ENCODE peak calls at places on chromosome 20, in seven cellular contexts. Z is pancreas, J is BJ, B is HepG2, D is right cardiac atrium, I is kidney, O is tibial artery. X is an unnamed sample.

GRCh38 chr20:9903048-9903651 is 64.3 kb upstream of the PAK5 start:
- DNase-seq in Z (no peak), J (no peak), B (peak), D (no peak), I (no peak), O (no peak), X (no peak)

GRCh38 chr20:28562510-28562898 is 2695.0 kb upstream of the DEFB115 start:
- DNase-seq in Z (no peak), J (peak), B (no peak), D (no peak), I (no peak), O (no peak), X (peak)

GRCh38 chr20:6993526-6993925 is 226.0 kb downstream of the BMP2 start:
- DNase-seq in Z (no peak), J (no peak), B (no peak), D (no peak), I (no peak), O (no peak), X (no peak)

GRCh38 chr20:32737371-32738223 is 5.7 kb downstream of the COMMD7 start:
- DNase-seq in Z (no peak), J (peak), B (no peak), D (no peak), I (no peak), O (no peak), X (no peak)

GRCh38 chr20:37353285-37353849 is 7.4 kb downstream of the SRC start:
- DNase-seq in Z (no peak), J (no peak), B (no peak), D (no peak), I (no peak), O (no peak), X (no peak)

GRCh38 chr20:54624701-54625472 is 149.5 kb downstream of the DOK5 start:
- DNase-seq in Z (no peak), J (no peak), B (no peak), D (no peak), I (no peak), O (no peak), X (no peak)

GRCh38 chr20:13995086-13995665 is at the start of gene MACROD2:
- DNase-seq in Z (peak), J (peak), B (peak), D (peak), I (peak), O (peak), X (peak)

GRCh38 chr20:37220796-37221195 is 40.8 kb downstream of the GHRH start:
- DNase-seq in Z (no peak), J (peak), B (no peak), D (no peak), I (no peak), O (no peak), X (peak)

GRCh38 chr20:44776977-44777376 is 31.3 kb downstream of the KCNK15 start:
- DNase-seq in Z (no peak), J (no peak), B (peak), D (no peak), I (no peak), O (no peak), X (no peak)

GRCh38 chr20:4161447-4162251 is 146.3 kb upstream of the RNF24 start:
- DNase-seq in Z (peak), J (no peak), B (peak), D (no peak), I (peak), O (no peak), X (no peak)

GRCh38 chr20:35568645-35569044 is 26.8 kb downstream of the ERGIC3 start:
- DNase-seq in Z (no peak), J (no peak), B (peak), D (no peak), I (no peak), O (no peak), X (no peak)

GRCh38 chr20:8127553-8128255 is 4.4 kb upstream of the PLCB1 start:
- DNase-seq in Z (no peak), J (no peak), B (no peak), D (no peak), I (no peak), O (no peak), X (no peak)

GRCh38 chr20:62555642-62556420 is 80.0 kb upstream of the GATA5 start:
- DNase-seq in Z (no peak), J (no peak), B (peak), D (no peak), I (no peak), O (no peak), X (no peak)
- H3K4me3 ChIP-seq in Z (no peak), J (no peak), B (no peak), D (no peak), I (no peak), O (no peak), X (no peak)

GRCh38 chr20:348972-349841 is 2.3 kb downstream of the NRSN2 start:
- DNase-seq in Z (no peak), J (no peak), B (no peak), D (peak), I (no peak), O (no peak), X (no peak)
- H3K4me3 ChIP-seq in Z (no peak), J (no peak), B (no peak), D (no peak), I (peak), O (no peak), X (no peak)

DNA sequence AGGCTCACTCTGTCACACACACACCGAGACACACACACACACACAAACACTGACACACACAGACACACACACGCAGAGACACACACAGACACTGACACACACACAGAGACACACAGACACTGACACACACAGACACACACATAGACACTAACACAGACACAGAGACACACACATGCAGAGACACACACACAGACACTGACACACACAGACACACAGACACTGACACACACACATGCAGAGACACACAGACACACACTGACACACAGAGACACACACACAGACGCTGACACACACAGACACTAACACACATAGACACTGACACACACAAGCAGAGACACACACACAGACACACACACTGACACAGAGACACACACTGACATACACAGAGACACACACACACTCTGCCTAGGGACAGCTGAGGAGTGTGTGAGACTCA is 14.3 kb upstream of the ABHD16B start:
- DNase-seq in Z (no peak), J (no peak), B (no peak), D (no peak), I (no peak), O (no peak), X (no peak)
- H3K4me3 ChIP-seq in Z (no peak), J (no peak), B (peak), D (no peak), I (peak), O (no peak), X (no peak)

GRCh38 chr20:50655325-50655880 is 35.9 kb downstream of the RIPOR3 start:
- DNase-seq in Z (no peak), J (peak), B (no peak), D (peak), I (no peak), O (peak), X (peak)
- H3K4me3 ChIP-seq in Z (no peak), J (peak), B (no peak), D (no peak), I (no peak), O (peak), X (peak)

DNA sequence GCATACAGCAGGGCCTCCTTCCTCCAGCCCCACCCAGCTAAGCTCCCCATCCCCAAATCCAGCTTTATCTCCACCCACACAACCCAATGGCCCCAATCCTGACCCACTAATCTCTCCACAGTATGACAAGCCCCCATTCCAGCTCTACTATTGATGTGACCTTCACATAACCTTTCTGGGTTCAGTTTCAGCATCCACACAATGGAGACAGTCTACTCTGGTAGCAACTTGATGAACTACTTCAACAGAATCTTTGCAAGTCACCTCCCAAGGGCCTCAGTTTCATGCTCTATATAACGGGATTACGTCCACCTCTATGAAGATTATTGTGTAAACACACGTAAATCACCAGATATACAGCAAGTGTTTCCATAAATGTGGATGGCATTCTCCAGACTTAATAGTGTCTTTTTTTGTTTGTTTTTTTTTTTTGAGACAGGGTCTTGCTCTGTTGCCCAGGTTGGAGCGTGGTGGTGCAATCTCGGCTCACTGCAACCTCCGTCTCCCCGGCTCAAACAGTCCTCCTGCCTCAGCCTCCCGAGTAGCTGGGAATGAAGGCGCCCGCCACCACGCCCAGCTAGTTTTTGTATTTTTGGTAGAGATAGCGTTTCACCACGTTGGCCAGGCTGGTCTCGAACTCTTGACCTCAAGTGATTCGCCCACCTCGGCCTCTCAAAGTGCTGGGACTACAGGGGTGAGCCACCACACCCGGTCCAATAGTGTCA is 1.4 kb downstream of the AHCY start:
- DNase-seq in Z (no peak), J (no peak), B (no peak), D (no peak), I (no peak), O (no peak), X (no peak)
- H3K4me3 ChIP-seq in Z (peak), J (peak), B (peak), D (peak), I (peak), O (peak), X (peak)

DNA sequence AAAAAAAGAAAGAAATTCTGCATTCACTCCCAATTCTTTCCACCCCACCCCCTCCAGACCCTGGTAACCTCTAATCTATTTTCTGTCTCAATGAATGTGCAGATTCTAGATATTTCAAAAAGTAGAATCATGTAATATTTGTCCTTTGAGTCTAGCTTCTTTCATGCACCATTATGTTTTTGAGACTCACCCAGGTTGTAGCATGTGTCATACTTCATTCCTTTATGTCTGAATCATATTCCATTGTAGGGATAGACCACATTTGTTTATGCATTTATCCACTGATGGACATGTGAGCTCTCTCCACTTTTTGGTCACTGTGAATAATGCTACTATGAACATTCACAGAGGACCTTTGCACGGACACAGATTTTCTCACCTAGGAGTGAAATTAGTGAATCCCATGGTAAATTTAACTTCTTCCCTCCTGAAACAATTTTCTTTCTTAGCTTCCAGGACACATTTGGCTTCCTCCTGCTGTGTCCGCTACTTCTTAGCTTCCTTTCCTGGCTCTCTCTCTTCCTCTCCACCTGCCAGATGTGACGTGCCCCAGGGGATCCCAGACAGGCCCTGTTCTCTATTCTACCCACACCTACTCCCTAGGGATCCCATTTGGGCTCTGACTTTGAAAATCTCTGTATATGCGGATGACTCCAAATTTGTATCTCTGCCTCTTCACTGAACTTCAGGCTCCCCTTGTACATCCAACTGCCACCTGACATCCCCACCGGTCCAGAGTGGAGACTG is 24.0 kb upstream of the ARFGEF2 start:
- DNase-seq in Z (no peak), J (peak), B (no peak), D (no peak), I (no peak), O (peak), X (peak)
- H3K4me3 ChIP-seq in Z (no peak), J (no peak), B (no peak), D (no peak), I (no peak), O (no peak), X (no peak)

GRCh38 chr20:20480689-20481088 is 112.8 kb downstream of the INSM1 start:
- DNase-seq in Z (no peak), J (no peak), B (no peak), D (no peak), I (no peak), O (no peak), X (peak)
- H3K4me3 ChIP-seq in Z (no peak), J (no peak), B (no peak), D (no peak), I (no peak), O (no peak), X (no peak)

DNA sequence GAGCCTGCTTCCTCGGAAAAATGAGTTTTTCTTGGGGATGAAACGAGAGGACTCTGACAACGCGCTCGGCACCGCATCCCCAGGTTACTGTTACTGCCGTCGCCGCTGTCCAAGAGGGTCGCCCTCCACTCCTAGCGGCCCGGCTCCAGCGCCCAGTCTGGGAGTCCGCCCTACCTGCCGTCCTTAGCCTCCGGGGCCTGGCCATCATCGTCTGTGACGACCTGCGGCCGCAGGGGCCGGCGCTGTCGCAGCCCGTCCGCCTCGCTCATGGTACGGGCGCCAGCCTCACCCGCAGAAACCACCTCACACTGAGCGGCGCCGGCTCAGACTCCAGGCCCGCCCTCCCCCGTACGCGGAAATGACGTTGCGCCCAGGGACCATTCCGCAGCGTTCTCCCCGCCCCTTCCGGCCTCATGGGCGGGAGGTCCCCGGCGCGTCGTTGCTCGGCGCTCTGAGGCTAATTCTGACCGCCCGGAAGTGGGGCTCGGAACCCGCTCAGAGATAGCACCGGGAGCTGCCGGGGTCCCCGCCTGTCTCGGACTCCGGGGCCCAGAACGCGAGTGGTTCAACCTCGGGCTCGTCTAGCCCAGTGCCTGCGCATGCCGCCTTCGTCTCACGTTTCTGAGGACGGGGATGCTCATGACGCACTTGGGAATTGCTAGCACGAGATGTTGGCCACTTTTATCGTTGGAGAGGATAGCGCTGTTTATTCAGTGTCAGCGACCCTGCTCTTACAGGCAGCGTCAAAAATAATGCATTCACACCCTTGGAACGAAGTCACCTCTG is at the start of gene APMAP:
- DNase-seq in Z (peak), J (peak), B (peak), D (peak), I (peak), O (peak), X (peak)
- H3K4me3 ChIP-seq in Z (peak), J (peak), B (peak), D (peak), I (peak), O (peak), X (peak)